ENCODE peak calls at places on chromosomes 2 and 18, in nine cellular contexts. F is Panc1, B is spleen, U is HepG2, M is sigmoid colon, R is prostate gland, Y is endothelial cell of umbilical vein, V is HCT116, S is transverse colon. O is an unnamed sample.
A peak's percentile ranks its signal among the peaks of the same experiment; 100 is the strongest.

GRCh38 chr2:99878951-99879350 is 263.4 kb downstream of the AFF3 start:
- DNase-seq in F (no peak), B (no peak), U (no peak), M (no peak), R (no peak), Y (peak; percentile 84), V (no peak), S (no peak), O (no peak)

GRCh38 chr18:27685807-27686412 is 491.0 kb downstream of the CDH2 start:
- DNase-seq in F (no peak), B (no peak), U (peak; percentile 14), M (no peak), R (no peak), Y (peak; percentile 40), V (peak; percentile 18), S (no peak), O (no peak)

GRCh38 chr2:212097001-212097400 is 441.6 kb downstream of the ERBB4 start:
- DNase-seq in F (no peak), B (no peak), U (no peak), M (no peak), R (no peak), Y (no peak), V (no peak), S (no peak), O (no peak)

GRCh38 chr2:48126180-48126579 is 219.9 kb upstream of the FBXO11 start:
- DNase-seq in F (no peak), B (no peak), U (no peak), M (peak; percentile 74), R (no peak), Y (no peak), V (no peak), S (no peak), O (no peak)

GRCh38 chr18:32439241-32439640 is 31.4 kb downstream of the GAREM1 start:
- DNase-seq in F (no peak), B (no peak), U (no peak), M (no peak), R (no peak), Y (no peak), V (no peak), S (no peak), O (no peak)

GRCh38 chr18:46705521-46705920 is 48.5 kb upstream of the LOXHD1 start:
- DNase-seq in F (no peak), B (no peak), U (no peak), M (no peak), R (no peak), Y (no peak), V (no peak), S (no peak), O (no peak)

GRCh38 chr2:238523158-238524110 is 96.7 kb downstream of the ASB1 start:
- DNase-seq in F (no peak), B (no peak), U (peak; percentile 93), M (peak; percentile 97), R (peak; percentile 58), Y (no peak), V (no peak), S (peak; percentile 35), O (no peak)

GRCh38 chr2:62783679-62784078 is 78.2 kb downstream of the EHBP1 start:
- DNase-seq in F (no peak), B (no peak), U (no peak), M (no peak), R (no peak), Y (no peak), V (no peak), S (no peak), O (no peak)

GRCh38 chr18:12741351-12741750 is 38.5 kb downstream of the PSMG2 start:
- DNase-seq in F (peak; percentile 69), B (no peak), U (peak; percentile 94), M (no peak), R (no peak), Y (no peak), V (no peak), S (no peak), O (no peak)

GRCh38 chr2:951224-952006 is 766 bp downstream of the SNTG2 start:
- DNase-seq in F (no peak), B (peak; percentile 71), U (no peak), M (no peak), R (no peak), Y (no peak), V (no peak), S (no peak), O (no peak)

GRCh38 chr2:8643238-8643995 is 38.4 kb upstream of the ID2 start:
- DNase-seq in F (no peak), B (peak; percentile 32), U (no peak), M (no peak), R (no peak), Y (no peak), V (no peak), S (no peak), O (no peak)

GRCh38 chr2:192197387-192197786 is 2.7 kb upstream of the TMEFF2 start:
- DNase-seq in F (no peak), B (no peak), U (no peak), M (no peak), R (no peak), Y (peak; percentile 36), V (no peak), S (no peak), O (no peak)

GRCh38 chr18:42636309-42636708 is 479.2 kb downstream of the RIT2 start:
- DNase-seq in F (no peak), B (no peak), U (no peak), M (no peak), R (no peak), Y (no peak), V (no peak), S (no peak), O (no peak)

GRCh38 chr2:214995926-214996670 is 142.3 kb downstream of the ABCA12 start:
- DNase-seq in F (no peak), B (no peak), U (no peak), M (no peak), R (no peak), Y (no peak), V (no peak), S (no peak), O (no peak)

GRCh38 chr2:214995409-214995808 is 143.0 kb downstream of the ABCA12 start:
- DNase-seq in F (no peak), B (no peak), U (no peak), M (no peak), R (no peak), Y (no peak), V (no peak), S (no peak), O (no peak)
- H3K27ac ChIP-seq in F (no peak overlapping the region), B (no peak overlapping the region), U (no peak overlapping the region), M (no peak overlapping the region), R (no peak overlapping the region), Y (no peak overlapping the region), V (no peak overlapping the region), S (no peak overlapping the region), O (no peak overlapping the region)

GRCh38 chr2:111618953-111619902 is 264.8 kb downstream of the ANAPC1 start:
- DNase-seq in F (no peak), B (no peak), U (peak; percentile 82), M (no peak), R (no peak), Y (no peak), V (peak; percentile 21), S (no peak), O (no peak)
- TF ChIP-seq POLR2AphosphoS5 in F (no peak), B (peak; percentile 37), U (no peak), M (no peak), R (no peak), Y (no peak), V (no peak), S (no peak), O (no peak)

GRCh38 chr2:174686430-174686829 is 77.8 kb downstream of the CHRNA1 start:
- DNase-seq in F (no peak), B (no peak), U (no peak), M (no peak), R (no peak), Y (no peak), V (no peak), S (no peak), O (no peak)

GRCh38 chr2:174682578-174683391 is 81.5 kb downstream of the CHRNA1 start:
- DNase-seq in F (no peak), B (peak; percentile 92), U (no peak), M (peak; percentile 88), R (peak; percentile 51), Y (peak; percentile 55), V (no peak), S (peak; percentile 75), O (no peak)

GRCh38 chr2:174681983-174682577 is 82.2 kb downstream of the CHRNA1 start:
- DNase-seq in F (no peak), B (peak; percentile 92), U (no peak), M (peak; percentile 78), R (no peak), Y (peak; percentile 55), V (no peak), S (peak; percentile 31), O (no peak)

GRCh38 chr2:174681099-174681982 is 82.9 kb downstream of the CHRNA1 start:
- DNase-seq in F (no peak), B (peak; percentile 75), U (peak; percentile 23), M (peak; percentile 75), R (no peak), Y (no peak), V (no peak), S (peak; percentile 15), O (no peak)

DNA sequence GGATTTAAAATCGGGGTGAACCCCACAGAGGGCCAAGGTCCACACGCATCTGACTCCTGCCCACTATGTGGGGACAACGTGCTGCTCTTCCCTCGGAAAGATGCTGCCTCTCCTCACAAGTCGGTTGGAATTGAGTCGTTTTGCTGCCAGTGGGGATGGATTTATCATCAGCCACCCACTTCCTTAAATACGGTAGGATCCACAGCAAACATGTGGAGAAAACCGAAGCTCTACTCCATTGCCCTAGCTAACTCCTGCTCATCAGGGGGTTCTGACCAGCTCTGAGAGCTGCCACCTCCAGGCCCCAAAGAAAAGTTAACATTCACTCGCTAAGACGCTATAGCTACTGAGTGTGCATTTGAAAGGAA is 80.9 kb downstream of the CHRNA1 start:
- DNase-seq in F (no peak), B (no peak), U (no peak), M (no peak), R (no peak), Y (peak; percentile 56), V (no peak), S (no peak), O (no peak)
- H3K27ac ChIP-seq in F (no peak overlapping the region), B (peak overlapping the region; percentile 90), U (no peak overlapping the region), M (peak overlapping the region; percentile 92), R (peak overlapping the region; percentile 71), Y (no peak overlapping the region), V (no peak overlapping the region), S (peak overlapping the region; percentile 86), O (peak overlapping the region; percentile 94)

GRCh38 chr2:160271166-160272086 is 71.4 kb upstream of the ITGB6 start:
- DNase-seq in F (no peak), B (no peak), U (no peak), M (no peak), R (no peak), Y (peak; percentile 44), V (no peak), S (no peak), O (no peak)

GRCh38 chr2:160269365-160269764 is 69.3 kb upstream of the ITGB6 start:
- DNase-seq in F (no peak), B (no peak), U (no peak), M (no peak), R (no peak), Y (no peak), V (no peak), S (no peak), O (no peak)

GRCh38 chr2:160270571-160271113 is 70.6 kb upstream of the ITGB6 start:
- DNase-seq in F (no peak), B (no peak), U (no peak), M (peak; percentile 70), R (no peak), Y (peak; percentile 44), V (no peak), S (no peak), O (no peak)

GRCh38 chr2:160268382-160268781 is 68.3 kb upstream of the ITGB6 start:
- DNase-seq in F (no peak), B (no peak), U (no peak), M (no peak), R (no peak), Y (no peak), V (no peak), S (no peak), O (no peak)

GRCh38 chr2:160269803-160270570 is 69.9 kb upstream of the ITGB6 start:
- DNase-seq in F (no peak), B (peak; percentile 93), U (peak; percentile 77), M (peak; percentile 96), R (peak; percentile 78), Y (peak; percentile 92), V (peak; percentile 31), S (peak; percentile 84), O (no peak)
- TF ChIP-seq POLR2AphosphoS5 in F (peak; percentile 71), B (peak; percentile 79), U (no peak), M (peak; percentile 61), R (peak; percentile 60), Y (peak; percentile 98), V (no peak), S (peak; percentile 73), O (peak; percentile 95)

O was measured in vagina.